ENCODE peak calls at places on chromosomes 6 and 20, in six cellular contexts. One of them, this sample, is unnamed. For H3K9me3, the result is how much of the 10 kb centered on the place peaks cover.

GRCh38 chr6:68427630-68428029 is 207.5 kb upstream of the ADGRB3 start:
- DNase-seq in Peyer's patch: no peak
- DNase-seq in left lung: no peak
- DNase-seq in IMR-90: peak
- DNase-seq in endodermal cell: no peak
- DNase-seq in ovary: no peak
- DNase-seq in this sample: no peak

GRCh38 chr6:131792091-131792496 is 15.7 kb upstream of the ENPP1 start:
- DNase-seq in Peyer's patch: no peak
- DNase-seq in left lung: no peak
- DNase-seq in IMR-90: peak
- DNase-seq in endodermal cell: peak
- DNase-seq in ovary: no peak
- DNase-seq in this sample: no peak

GRCh38 chr6:33839399-33840063 is 35.7 kb upstream of the MLN start:
- DNase-seq in Peyer's patch: no peak
- DNase-seq in left lung: no peak
- DNase-seq in IMR-90: no peak
- DNase-seq in endodermal cell: no peak
- DNase-seq in ovary: no peak
- DNase-seq in this sample: no peak

GRCh38 chr6:2980465-2980855 is 9.1 kb upstream of the SERPINB6 start:
- DNase-seq in Peyer's patch: no peak
- DNase-seq in left lung: no peak
- DNase-seq in IMR-90: no peak
- DNase-seq in endodermal cell: peak
- DNase-seq in ovary: no peak
- DNase-seq in this sample: no peak

GRCh38 chr6:39059496-39060310 is 11.1 kb downstream of the GLP1R start:
- DNase-seq in Peyer's patch: no peak
- DNase-seq in left lung: no peak
- DNase-seq in IMR-90: no peak
- DNase-seq in endodermal cell: no peak
- DNase-seq in ovary: no peak
- DNase-seq in this sample: no peak

GRCh38 chr6:166757226-166758135 is 130.4 kb upstream of the RPS6KA2 start:
- DNase-seq in Peyer's patch: no peak
- DNase-seq in left lung: no peak
- DNase-seq in IMR-90: peak
- DNase-seq in endodermal cell: peak
- DNase-seq in ovary: peak
- DNase-seq in this sample: no peak

GRCh38 chr6:127641905-127642304 is 64.9 kb downstream of the C6orf58 start:
- DNase-seq in Peyer's patch: no peak
- DNase-seq in left lung: no peak
- DNase-seq in IMR-90: peak
- DNase-seq in endodermal cell: peak
- DNase-seq in ovary: no peak
- DNase-seq in this sample: peak

GRCh38 chr20:62427172-62428007 is at the start of gene RBBP8NL:
- DNase-seq in Peyer's patch: no peak
- DNase-seq in left lung: peak
- DNase-seq in IMR-90: no peak
- DNase-seq in endodermal cell: peak
- DNase-seq in ovary: no peak
- DNase-seq in this sample: peak

GRCh38 chr20:47968541-47969310 is 183.4 kb upstream of the SULF2 start:
- DNase-seq in Peyer's patch: no peak
- DNase-seq in left lung: no peak
- DNase-seq in IMR-90: no peak
- DNase-seq in endodermal cell: no peak
- DNase-seq in ovary: no peak
- DNase-seq in this sample: no peak

GRCh38 chr20:34582911-34583310 is 24.4 kb downstream of the MAP1LC3A start:
- DNase-seq in Peyer's patch: no peak
- DNase-seq in left lung: no peak
- DNase-seq in IMR-90: peak
- DNase-seq in endodermal cell: no peak
- DNase-seq in ovary: no peak
- DNase-seq in this sample: no peak

GRCh38 chr20:1838479-1839279 is 56.5 kb upstream of the SIRPA start:
- DNase-seq in Peyer's patch: no peak
- DNase-seq in left lung: no peak
- DNase-seq in IMR-90: no peak
- DNase-seq in endodermal cell: no peak
- DNase-seq in ovary: no peak
- DNase-seq in this sample: no peak

GRCh38 chr6:112665114-112665513 is 318.0 kb downstream of the RFPL4B start:
- DNase-seq in Peyer's patch: no peak
- DNase-seq in left lung: no peak
- DNase-seq in IMR-90: peak
- DNase-seq in endodermal cell: no peak
- DNase-seq in ovary: no peak
- DNase-seq in this sample: no peak

GRCh38 chr20:35370751-35371150 is 41.0 kb downstream of the UQCC1 start:
- DNase-seq in Peyer's patch: no peak
- DNase-seq in left lung: no peak
- DNase-seq in IMR-90: no peak
- DNase-seq in endodermal cell: no peak
- DNase-seq in ovary: no peak
- DNase-seq in this sample: no peak

GRCh38 chr20:46000571-46001145 is 8.1 kb upstream of the MMP9 start:
- DNase-seq in Peyer's patch: no peak
- DNase-seq in left lung: no peak
- DNase-seq in IMR-90: no peak
- DNase-seq in endodermal cell: peak
- DNase-seq in ovary: no peak
- DNase-seq in this sample: no peak

GRCh38 chr20:3045042-3045815 is 623 bp upstream of the MRPS26 start:
- DNase-seq in Peyer's patch: peak
- DNase-seq in left lung: peak
- DNase-seq in IMR-90: peak
- DNase-seq in endodermal cell: no peak
- DNase-seq in ovary: no peak
- DNase-seq in this sample: no peak

GRCh38 chr6:100101656-100102055 is 107.6 kb upstream of the MCHR2 start:
- DNase-seq in Peyer's patch: no peak
- DNase-seq in left lung: no peak
- DNase-seq in IMR-90: peak
- DNase-seq in endodermal cell: no peak
- DNase-seq in ovary: no peak
- DNase-seq in this sample: no peak

GRCh38 chr20:26209171-26209941 is 512.7 kb upstream of the ZNF337 start:
- DNase-seq in Peyer's patch: no peak
- DNase-seq in left lung: peak
- DNase-seq in IMR-90: peak
- DNase-seq in endodermal cell: peak
- DNase-seq in ovary: no peak
- DNase-seq in this sample: peak
- H3K4me3 ChIP-seq in Peyer's patch: peak
- H3K4me3 ChIP-seq in left lung: peak
- H3K4me3 ChIP-seq in IMR-90: no peak
- H3K4me3 ChIP-seq in endodermal cell: peak
- H3K4me3 ChIP-seq in ovary: no peak
- H3K4me3 ChIP-seq in this sample: no peak

GRCh38 chr6:1314617-1315016 is 2.7 kb downstream of the FOXQ1 start:
- DNase-seq in Peyer's patch: no peak
- DNase-seq in left lung: no peak
- DNase-seq in IMR-90: no peak
- DNase-seq in endodermal cell: no peak
- DNase-seq in ovary: no peak
- DNase-seq in this sample: no peak
- H3K9me3 ChIP-seq in Peyer's patch: under half
- H3K9me3 ChIP-seq in left lung: under half
- H3K9me3 ChIP-seq in IMR-90: under half
- H3K9me3 ChIP-seq in endodermal cell: under half
- H3K9me3 ChIP-seq in ovary: under half
- H3K9me3 ChIP-seq in this sample: under half

DNA sequence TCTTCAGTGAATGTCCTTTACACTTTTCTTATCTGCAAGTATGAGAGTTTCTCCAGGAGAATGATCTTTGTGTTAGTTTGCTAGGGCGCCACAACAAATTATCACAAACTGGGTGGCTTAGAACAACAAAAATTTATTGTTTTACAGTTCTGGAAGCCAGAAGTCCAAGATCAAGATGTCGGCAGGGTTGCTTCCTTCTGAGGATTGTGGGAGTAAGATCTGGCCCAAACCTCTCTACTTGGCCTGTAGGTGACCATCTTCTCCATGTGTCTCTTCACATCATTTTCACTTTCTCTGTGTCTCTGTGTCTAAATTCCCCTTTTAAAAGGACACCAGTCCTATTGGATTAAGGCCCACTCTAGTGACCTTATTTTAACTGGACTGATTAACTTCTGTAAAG is 103.0 kb downstream of the ADTRP start:
- DNase-seq in Peyer's patch: no peak
- DNase-seq in left lung: no peak
- DNase-seq in IMR-90: no peak
- DNase-seq in endodermal cell: no peak
- DNase-seq in ovary: no peak
- DNase-seq in this sample: no peak
- TF ChIP-seq CTCF in Peyer's patch: peak
- TF ChIP-seq CTCF in left lung: peak
- TF ChIP-seq CTCF in IMR-90: peak
- TF ChIP-seq CTCF in endodermal cell: peak
- TF ChIP-seq CTCF in ovary: no peak
- TF ChIP-seq CTCF in this sample: no peak

DNA sequence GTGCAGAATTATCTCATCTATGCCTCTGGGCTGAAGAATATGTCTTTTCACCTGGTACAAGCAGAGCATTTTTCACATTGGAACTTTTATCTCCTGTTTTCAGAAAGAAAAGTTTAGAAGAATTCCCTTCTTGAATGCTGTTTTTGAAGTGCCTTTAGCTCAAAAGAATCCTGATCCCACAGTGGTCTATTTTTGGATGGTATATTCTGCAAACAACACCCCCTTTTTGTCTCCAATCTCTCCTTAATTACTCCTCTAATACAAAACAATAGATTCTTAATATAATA is 57.7 kb upstream of the HFE start:
- DNase-seq in Peyer's patch: no peak
- DNase-seq in left lung: no peak
- DNase-seq in IMR-90: no peak
- DNase-seq in endodermal cell: no peak
- DNase-seq in ovary: no peak
- DNase-seq in this sample: no peak
- H3K4me3 ChIP-seq in Peyer's patch: no peak
- H3K4me3 ChIP-seq in left lung: no peak
- H3K4me3 ChIP-seq in IMR-90: no peak
- H3K4me3 ChIP-seq in endodermal cell: peak
- H3K4me3 ChIP-seq in ovary: no peak
- H3K4me3 ChIP-seq in this sample: no peak